ENCODE peak calls at places on chromosome 4, in eight cellular contexts. One of them, this sample, is unnamed.
A peak's percentile ranks its signal among the peaks of the same experiment; 100 is the strongest.

GRCh38 chr4:1627417-1628313 is 56.4 kb downstream of the FAM53A start:
- DNase-seq in GM06990: no peak
- DNase-seq in HFFc6: no peak
- DNase-seq in esophagus squamous epithelium: no peak
- DNase-seq in endodermal cell: no peak
- DNase-seq in mesothelial cell of epicardium: no peak
- DNase-seq in fibroblast of mammary gland: no peak
- DNase-seq in endothelial cell of umbilical vein: no peak
- DNase-seq in this sample: no peak

GRCh38 chr4:151671541-151672059 is 89.2 kb downstream of the GATB start:
- DNase-seq in GM06990: no peak
- DNase-seq in HFFc6: no peak
- DNase-seq in esophagus squamous epithelium: no peak
- DNase-seq in endodermal cell: peak; percentile 62
- DNase-seq in mesothelial cell of epicardium: no peak
- DNase-seq in fibroblast of mammary gland: no peak
- DNase-seq in endothelial cell of umbilical vein: no peak
- DNase-seq in this sample: no peak

GRCh38 chr4:73870260-73870659 is 1.1 kb downstream of the CXCL1 start:
- DNase-seq in GM06990: no peak
- DNase-seq in HFFc6: no peak
- DNase-seq in esophagus squamous epithelium: no peak
- DNase-seq in endodermal cell: peak; percentile 54
- DNase-seq in mesothelial cell of epicardium: no peak
- DNase-seq in fibroblast of mammary gland: peak; percentile 48
- DNase-seq in endothelial cell of umbilical vein: peak; percentile 20
- DNase-seq in this sample: no peak

GRCh38 chr4:155120536-155120935 is 87.9 kb upstream of the NPY2R start:
- DNase-seq in GM06990: no peak
- DNase-seq in HFFc6: no peak
- DNase-seq in esophagus squamous epithelium: no peak
- DNase-seq in endodermal cell: no peak
- DNase-seq in mesothelial cell of epicardium: no peak
- DNase-seq in fibroblast of mammary gland: no peak
- DNase-seq in endothelial cell of umbilical vein: no peak
- DNase-seq in this sample: no peak

GRCh38 chr4:163649557-163650091 is 155.1 kb downstream of the TMA16 start:
- DNase-seq in GM06990: no peak
- DNase-seq in HFFc6: no peak
- DNase-seq in esophagus squamous epithelium: no peak
- DNase-seq in endodermal cell: no peak
- DNase-seq in mesothelial cell of epicardium: no peak
- DNase-seq in fibroblast of mammary gland: no peak
- DNase-seq in endothelial cell of umbilical vein: no peak
- DNase-seq in this sample: no peak

GRCh38 chr4:153933851-153934688 is 145.2 kb upstream of the SFRP2 start:
- DNase-seq in GM06990: no peak
- DNase-seq in HFFc6: no peak
- DNase-seq in esophagus squamous epithelium: no peak
- DNase-seq in endodermal cell: no peak
- DNase-seq in mesothelial cell of epicardium: no peak
- DNase-seq in fibroblast of mammary gland: peak; percentile 33
- DNase-seq in endothelial cell of umbilical vein: no peak
- DNase-seq in this sample: no peak

GRCh38 chr4:140149851-140150635 is 3.9 kb downstream of the MAML3 start:
- DNase-seq in GM06990: peak; percentile 16
- DNase-seq in HFFc6: peak; percentile 48
- DNase-seq in esophagus squamous epithelium: no peak
- DNase-seq in endodermal cell: peak; percentile 89
- DNase-seq in mesothelial cell of epicardium: peak; percentile 49
- DNase-seq in fibroblast of mammary gland: peak; percentile 41
- DNase-seq in endothelial cell of umbilical vein: peak; percentile 69
- DNase-seq in this sample: peak; percentile 30

GRCh38 chr4:184647391-184648101 is 1.7 kb downstream of the CASP3 start:
- DNase-seq in GM06990: no peak
- DNase-seq in HFFc6: peak; percentile 37
- DNase-seq in esophagus squamous epithelium: no peak
- DNase-seq in endodermal cell: no peak
- DNase-seq in mesothelial cell of epicardium: no peak
- DNase-seq in fibroblast of mammary gland: peak; percentile 54
- DNase-seq in endothelial cell of umbilical vein: peak; percentile 56
- DNase-seq in this sample: no peak

GRCh38 chr4:142846729-142847606 is 867 bp upstream of the INPP4B start:
- DNase-seq in GM06990: peak; percentile 20
- DNase-seq in HFFc6: peak; percentile 26
- DNase-seq in esophagus squamous epithelium: no peak
- DNase-seq in endodermal cell: peak; percentile 85
- DNase-seq in mesothelial cell of epicardium: no peak
- DNase-seq in fibroblast of mammary gland: no peak
- DNase-seq in endothelial cell of umbilical vein: peak; percentile 18
- DNase-seq in this sample: no peak

GRCh38 chr4:66639361-66639760 is 905.9 kb downstream of the CENPC start:
- DNase-seq in GM06990: no peak
- DNase-seq in HFFc6: no peak
- DNase-seq in esophagus squamous epithelium: no peak
- DNase-seq in endodermal cell: no peak
- DNase-seq in mesothelial cell of epicardium: no peak
- DNase-seq in fibroblast of mammary gland: peak; percentile 1
- DNase-seq in endothelial cell of umbilical vein: peak; percentile 28
- DNase-seq in this sample: no peak

GRCh38 chr4:152307669-152308068 is 228.2 kb downstream of the FBXW7 start:
- DNase-seq in GM06990: no peak
- DNase-seq in HFFc6: no peak
- DNase-seq in esophagus squamous epithelium: no peak
- DNase-seq in endodermal cell: no peak
- DNase-seq in mesothelial cell of epicardium: no peak
- DNase-seq in fibroblast of mammary gland: no peak
- DNase-seq in endothelial cell of umbilical vein: no peak
- DNase-seq in this sample: no peak

GRCh38 chr4:153620352-153620751 is 63.7 kb upstream of the TLR2 start:
- DNase-seq in GM06990: no peak
- DNase-seq in HFFc6: peak; percentile 2
- DNase-seq in esophagus squamous epithelium: no peak
- DNase-seq in endodermal cell: no peak
- DNase-seq in mesothelial cell of epicardium: no peak
- DNase-seq in fibroblast of mammary gland: peak; percentile 23
- DNase-seq in endothelial cell of umbilical vein: peak; percentile 12
- DNase-seq in this sample: no peak

GRCh38 chr4:86296865-86297264 is 63.0 kb downstream of the MAPK10 start:
- DNase-seq in GM06990: no peak
- DNase-seq in HFFc6: no peak
- DNase-seq in esophagus squamous epithelium: no peak
- DNase-seq in endodermal cell: no peak
- DNase-seq in mesothelial cell of epicardium: no peak
- DNase-seq in fibroblast of mammary gland: no peak
- DNase-seq in endothelial cell of umbilical vein: no peak
- DNase-seq in this sample: no peak

GRCh38 chr4:41177016-41177415 is 37.3 kb downstream of the APBB2 start:
- DNase-seq in GM06990: no peak
- DNase-seq in HFFc6: peak; percentile 80
- DNase-seq in esophagus squamous epithelium: no peak
- DNase-seq in endodermal cell: no peak
- DNase-seq in mesothelial cell of epicardium: no peak
- DNase-seq in fibroblast of mammary gland: peak; percentile 79
- DNase-seq in endothelial cell of umbilical vein: peak; percentile 64
- DNase-seq in this sample: no peak
- TF ChIP-seq CTCF in GM06990: no peak
- TF ChIP-seq CTCF in HFFc6: peak; percentile 37
- TF ChIP-seq CTCF in esophagus squamous epithelium: no peak
- TF ChIP-seq CTCF in endodermal cell: no peak
- TF ChIP-seq CTCF in mesothelial cell of epicardium: no peak
- TF ChIP-seq CTCF in fibroblast of mammary gland: peak; percentile 35
- TF ChIP-seq CTCF in endothelial cell of umbilical vein: no peak
- TF ChIP-seq CTCF in this sample: no peak

GRCh38 chr4:33160126-33160525 is 2440.0 kb downstream of the PCDH7 start:
- DNase-seq in GM06990: no peak
- DNase-seq in HFFc6: no peak
- DNase-seq in esophagus squamous epithelium: no peak
- DNase-seq in endodermal cell: peak; percentile 42
- DNase-seq in mesothelial cell of epicardium: no peak
- DNase-seq in fibroblast of mammary gland: peak; percentile 71
- DNase-seq in endothelial cell of umbilical vein: no peak
- DNase-seq in this sample: no peak
- TF ChIP-seq CTCF in GM06990: no peak
- TF ChIP-seq CTCF in HFFc6: peak; percentile 61
- TF ChIP-seq CTCF in esophagus squamous epithelium: no peak
- TF ChIP-seq CTCF in endodermal cell: peak; percentile 76
- TF ChIP-seq CTCF in mesothelial cell of epicardium: no peak
- TF ChIP-seq CTCF in fibroblast of mammary gland: peak; percentile 83
- TF ChIP-seq CTCF in endothelial cell of umbilical vein: no peak
- TF ChIP-seq CTCF in this sample: no peak

GRCh38 chr4:115090483-115091075 is 22.8 kb downstream of the NDST4 start:
- DNase-seq in GM06990: peak; percentile 3
- DNase-seq in HFFc6: peak; percentile 0
- DNase-seq in esophagus squamous epithelium: no peak
- DNase-seq in endodermal cell: no peak
- DNase-seq in mesothelial cell of epicardium: no peak
- DNase-seq in fibroblast of mammary gland: peak; percentile 28
- DNase-seq in endothelial cell of umbilical vein: peak; percentile 1
- DNase-seq in this sample: no peak
- TF ChIP-seq CTCF in GM06990: peak; percentile 43
- TF ChIP-seq CTCF in HFFc6: peak; percentile 85
- TF ChIP-seq CTCF in esophagus squamous epithelium: peak; percentile 22
- TF ChIP-seq CTCF in endodermal cell: peak; percentile 89
- TF ChIP-seq CTCF in mesothelial cell of epicardium: peak; percentile 84
- TF ChIP-seq CTCF in fibroblast of mammary gland: peak; percentile 64
- TF ChIP-seq CTCF in endothelial cell of umbilical vein: peak; percentile 34
- TF ChIP-seq CTCF in this sample: no peak

DNA sequence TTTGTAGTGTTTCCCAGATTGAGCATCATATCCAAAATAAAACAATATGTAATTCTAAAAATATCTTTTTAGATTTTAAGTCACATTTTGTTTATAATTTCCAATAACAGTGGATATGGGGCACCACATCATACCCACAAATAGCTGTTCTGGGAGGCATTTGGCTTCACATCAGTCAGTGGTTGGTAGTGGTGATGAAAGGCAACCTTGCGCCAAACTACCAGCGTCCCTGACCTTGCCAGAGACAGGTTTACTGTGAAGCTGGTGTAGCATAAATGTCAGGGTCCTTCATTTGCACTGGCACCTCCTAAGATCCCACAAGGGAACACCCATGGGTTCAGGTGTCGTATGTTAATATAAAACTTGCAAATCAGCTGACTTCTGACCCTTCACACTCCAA is 222.2 kb downstream of the DCTD start:
- DNase-seq in GM06990: no peak
- DNase-seq in HFFc6: no peak
- DNase-seq in esophagus squamous epithelium: no peak
- DNase-seq in endodermal cell: no peak
- DNase-seq in mesothelial cell of epicardium: no peak
- DNase-seq in fibroblast of mammary gland: no peak
- DNase-seq in endothelial cell of umbilical vein: no peak
- DNase-seq in this sample: no peak
- TF ChIP-seq CTCF in GM06990: no peak
- TF ChIP-seq CTCF in HFFc6: no peak
- TF ChIP-seq CTCF in esophagus squamous epithelium: no peak
- TF ChIP-seq CTCF in endodermal cell: no peak
- TF ChIP-seq CTCF in mesothelial cell of epicardium: no peak
- TF ChIP-seq CTCF in fibroblast of mammary gland: no peak
- TF ChIP-seq CTCF in endothelial cell of umbilical vein: no peak
- TF ChIP-seq CTCF in this sample: no peak

DNA sequence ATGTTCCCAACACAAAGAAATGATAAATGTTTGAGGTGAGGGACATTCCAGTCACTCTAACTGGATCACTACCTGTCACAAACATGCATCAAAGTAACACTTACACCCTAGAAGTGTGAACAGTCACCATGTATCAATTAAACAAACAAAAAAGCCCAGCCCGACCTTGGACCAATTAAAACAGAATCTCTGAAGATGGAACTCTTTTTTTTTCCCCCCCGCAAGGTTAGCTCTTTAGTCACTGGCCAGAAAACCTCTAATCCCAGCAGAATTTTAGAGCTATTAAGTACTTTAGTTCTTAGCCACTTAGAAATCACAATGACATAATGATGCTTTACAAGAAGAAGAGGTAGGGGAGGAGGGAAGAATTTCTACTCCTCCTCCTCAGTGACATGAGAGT is 154.5 kb downstream of the PALLD start:
- DNase-seq in GM06990: no peak
- DNase-seq in HFFc6: no peak
- DNase-seq in esophagus squamous epithelium: no peak
- DNase-seq in endodermal cell: no peak
- DNase-seq in mesothelial cell of epicardium: no peak
- DNase-seq in fibroblast of mammary gland: no peak
- DNase-seq in endothelial cell of umbilical vein: no peak
- DNase-seq in this sample: no peak
- TF ChIP-seq CTCF in GM06990: no peak
- TF ChIP-seq CTCF in HFFc6: no peak
- TF ChIP-seq CTCF in esophagus squamous epithelium: no peak
- TF ChIP-seq CTCF in endodermal cell: no peak
- TF ChIP-seq CTCF in mesothelial cell of epicardium: no peak
- TF ChIP-seq CTCF in fibroblast of mammary gland: no peak
- TF ChIP-seq CTCF in endothelial cell of umbilical vein: no peak
- TF ChIP-seq CTCF in this sample: no peak

GRCh38 chr4:33386761-33387160 is 2666.6 kb downstream of the PCDH7 start:
- DNase-seq in GM06990: no peak
- DNase-seq in HFFc6: no peak
- DNase-seq in esophagus squamous epithelium: no peak
- DNase-seq in endodermal cell: no peak
- DNase-seq in mesothelial cell of epicardium: no peak
- DNase-seq in fibroblast of mammary gland: peak; percentile 4
- DNase-seq in endothelial cell of umbilical vein: no peak
- DNase-seq in this sample: no peak
- TF ChIP-seq CTCF in GM06990: no peak
- TF ChIP-seq CTCF in HFFc6: no peak
- TF ChIP-seq CTCF in esophagus squamous epithelium: no peak
- TF ChIP-seq CTCF in endodermal cell: peak; percentile 56
- TF ChIP-seq CTCF in mesothelial cell of epicardium: no peak
- TF ChIP-seq CTCF in fibroblast of mammary gland: peak; percentile 9
- TF ChIP-seq CTCF in endothelial cell of umbilical vein: no peak
- TF ChIP-seq CTCF in this sample: no peak

DNA sequence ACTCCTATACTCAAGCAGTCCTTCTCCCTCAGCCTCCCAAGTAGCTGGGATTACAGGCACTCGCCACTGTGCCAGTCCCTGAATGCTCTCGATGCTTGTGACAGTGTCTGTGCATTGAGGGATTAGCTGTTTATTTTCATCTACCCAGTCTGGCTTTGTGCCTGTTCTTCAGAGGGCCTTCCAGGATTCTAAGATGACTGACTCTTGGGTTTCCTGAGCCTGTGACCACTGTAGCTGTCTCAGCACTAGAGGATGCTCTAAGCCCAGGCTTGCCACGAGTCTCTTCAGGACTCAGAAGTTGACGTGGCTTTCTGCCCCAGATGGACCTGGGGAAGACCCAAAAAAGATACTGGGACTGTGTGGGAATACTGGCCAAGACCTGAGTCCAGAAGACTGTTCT is 201.4 kb downstream of the ARHGAP10 start:
- DNase-seq in GM06990: no peak
- DNase-seq in HFFc6: no peak
- DNase-seq in esophagus squamous epithelium: no peak
- DNase-seq in endodermal cell: no peak
- DNase-seq in mesothelial cell of epicardium: no peak
- DNase-seq in fibroblast of mammary gland: peak; percentile 8
- DNase-seq in endothelial cell of umbilical vein: peak; percentile 59
- DNase-seq in this sample: no peak
- TF ChIP-seq CTCF in GM06990: peak; percentile 16
- TF ChIP-seq CTCF in HFFc6: no peak
- TF ChIP-seq CTCF in esophagus squamous epithelium: no peak
- TF ChIP-seq CTCF in endodermal cell: peak; percentile 60
- TF ChIP-seq CTCF in mesothelial cell of epicardium: no peak
- TF ChIP-seq CTCF in fibroblast of mammary gland: no peak
- TF ChIP-seq CTCF in endothelial cell of umbilical vein: peak; percentile 32
- TF ChIP-seq CTCF in this sample: no peak

This sample was measured in activated B cell treated with CpG ODN at 0.5 μM for 24 hours.